ENCODE peak calls at places on chromosomes 6 and 20, in ten cellular contexts. One of them, this sample, is unnamed.

GRCh38 chr6:138099832-138100231 is 7.4 kb downstream of the PERP start:
- DNase-seq in ovary: no peak
- DNase-seq in DMS 273 treated with DMSO at 0.1 percent for 48 hours: no peak
- DNase-seq in CD4-positive, CD25-positive, alpha-beta regulatory T cell: no peak
- DNase-seq in NCI-H748 treated with DMSO at 0.1 percent for 48 hours: no peak
- DNase-seq in renal cortical epithelial cell: peak; percentile 96
- DNase-seq in IMR-90: peak; percentile 84
- DNase-seq in GM23248: peak; percentile 87
- DNase-seq in progenitor cell of endocrine pancreas: no peak
- DNase-seq in NCI-H226: peak; percentile 56
- DNase-seq in this sample: no peak

GRCh38 chr6:6751615-6752014 is 163.1 kb downstream of the LY86 start:
- DNase-seq in NCI-H748 treated with DMSO at 0.1 percent for 48 hours: no peak
- DNase-seq in IMR-90: no peak
- DNase-seq in progenitor cell of endocrine pancreas: no peak
- DNase-seq in DMS 273 treated with DMSO at 0.1 percent for 48 hours: no peak
- DNase-seq in ovary: no peak
- DNase-seq in NCI-H226: no peak
- DNase-seq in CD4-positive, CD25-positive, alpha-beta regulatory T cell: no peak
- DNase-seq in GM23248: peak; percentile 65
- DNase-seq in renal cortical epithelial cell: no peak
- DNase-seq in this sample: no peak

GRCh38 chr6:119322715-119323350 is 26.7 kb downstream of the MAN1A1 start:
- DNase-seq in DMS 273 treated with DMSO at 0.1 percent for 48 hours: no peak
- DNase-seq in progenitor cell of endocrine pancreas: no peak
- DNase-seq in NCI-H748 treated with DMSO at 0.1 percent for 48 hours: no peak
- DNase-seq in renal cortical epithelial cell: no peak
- DNase-seq in ovary: no peak
- DNase-seq in CD4-positive, CD25-positive, alpha-beta regulatory T cell: peak; percentile 35
- DNase-seq in GM23248: no peak
- DNase-seq in NCI-H226: no peak
- DNase-seq in IMR-90: no peak
- DNase-seq in this sample: no peak

GRCh38 chr6:25717856-25718740 is 36.4 kb upstream of the SLC17A4 start:
- DNase-seq in CD4-positive, CD25-positive, alpha-beta regulatory T cell: peak; percentile 20
- DNase-seq in IMR-90: peak; percentile 6
- DNase-seq in renal cortical epithelial cell: peak; percentile 51
- DNase-seq in GM23248: peak; percentile 62
- DNase-seq in DMS 273 treated with DMSO at 0.1 percent for 48 hours: no peak
- DNase-seq in ovary: no peak
- DNase-seq in progenitor cell of endocrine pancreas: no peak
- DNase-seq in NCI-H748 treated with DMSO at 0.1 percent for 48 hours: peak; percentile 63
- DNase-seq in NCI-H226: no peak
- DNase-seq in this sample: no peak

GRCh38 chr6:26593278-26594127 is 3.2 kb upstream of the ABT1 start:
- DNase-seq in NCI-H226: no peak
- DNase-seq in CD4-positive, CD25-positive, alpha-beta regulatory T cell: no peak
- DNase-seq in progenitor cell of endocrine pancreas: no peak
- DNase-seq in DMS 273 treated with DMSO at 0.1 percent for 48 hours: no peak
- DNase-seq in IMR-90: no peak
- DNase-seq in NCI-H748 treated with DMSO at 0.1 percent for 48 hours: no peak
- DNase-seq in renal cortical epithelial cell: no peak
- DNase-seq in ovary: no peak
- DNase-seq in GM23248: no peak
- DNase-seq in this sample: no peak

GRCh38 chr6:101402618-101403002 is 9.1 kb downstream of the GRIK2 start:
- DNase-seq in renal cortical epithelial cell: no peak
- DNase-seq in GM23248: peak; percentile 39
- DNase-seq in NCI-H748 treated with DMSO at 0.1 percent for 48 hours: no peak
- DNase-seq in NCI-H226: no peak
- DNase-seq in progenitor cell of endocrine pancreas: no peak
- DNase-seq in CD4-positive, CD25-positive, alpha-beta regulatory T cell: no peak
- DNase-seq in DMS 273 treated with DMSO at 0.1 percent for 48 hours: no peak
- DNase-seq in ovary: no peak
- DNase-seq in IMR-90: no peak
- DNase-seq in this sample: no peak

GRCh38 chr6:105324386-105325000 is 78.4 kb downstream of the PREP start:
- DNase-seq in renal cortical epithelial cell: peak; percentile 17
- DNase-seq in ovary: no peak
- DNase-seq in NCI-H226: peak; percentile 7
- DNase-seq in progenitor cell of endocrine pancreas: no peak
- DNase-seq in IMR-90: no peak
- DNase-seq in DMS 273 treated with DMSO at 0.1 percent for 48 hours: no peak
- DNase-seq in GM23248: peak; percentile 53
- DNase-seq in CD4-positive, CD25-positive, alpha-beta regulatory T cell: no peak
- DNase-seq in NCI-H748 treated with DMSO at 0.1 percent for 48 hours: no peak
- DNase-seq in this sample: no peak

GRCh38 chr6:71252407-71252806 is 36.2 kb upstream of the OGFRL1 start:
- DNase-seq in IMR-90: no peak
- DNase-seq in ovary: no peak
- DNase-seq in NCI-H748 treated with DMSO at 0.1 percent for 48 hours: no peak
- DNase-seq in CD4-positive, CD25-positive, alpha-beta regulatory T cell: no peak
- DNase-seq in renal cortical epithelial cell: no peak
- DNase-seq in GM23248: no peak
- DNase-seq in DMS 273 treated with DMSO at 0.1 percent for 48 hours: no peak
- DNase-seq in NCI-H226: no peak
- DNase-seq in progenitor cell of endocrine pancreas: no peak
- DNase-seq in this sample: no peak

GRCh38 chr20:25750765-25751696 is 54.4 kb upstream of the ZNF337 start:
- DNase-seq in NCI-H748 treated with DMSO at 0.1 percent for 48 hours: peak; percentile 66
- DNase-seq in NCI-H226: no peak
- DNase-seq in GM23248: peak; percentile 66
- DNase-seq in ovary: peak; percentile 74
- DNase-seq in renal cortical epithelial cell: peak; percentile 26
- DNase-seq in progenitor cell of endocrine pancreas: no peak
- DNase-seq in DMS 273 treated with DMSO at 0.1 percent for 48 hours: peak; percentile 13
- DNase-seq in IMR-90: peak; percentile 28
- DNase-seq in CD4-positive, CD25-positive, alpha-beta regulatory T cell: peak; percentile 54
- DNase-seq in this sample: peak; percentile 63

GRCh38 chr6:170026272-170027110 is 264.4 kb downstream of the DLL1 start:
- DNase-seq in progenitor cell of endocrine pancreas: no peak
- DNase-seq in NCI-H748 treated with DMSO at 0.1 percent for 48 hours: peak; percentile 80
- DNase-seq in GM23248: no peak
- DNase-seq in CD4-positive, CD25-positive, alpha-beta regulatory T cell: no peak
- DNase-seq in renal cortical epithelial cell: peak; percentile 16
- DNase-seq in DMS 273 treated with DMSO at 0.1 percent for 48 hours: no peak
- DNase-seq in IMR-90: no peak
- DNase-seq in NCI-H226: peak; percentile 6
- DNase-seq in ovary: peak; percentile 30
- DNase-seq in this sample: no peak

GRCh38 chr20:59770270-59770669 is 163.2 kb downstream of the SYCP2 start:
- DNase-seq in IMR-90: no peak
- DNase-seq in NCI-H226: no peak
- DNase-seq in NCI-H748 treated with DMSO at 0.1 percent for 48 hours: no peak
- DNase-seq in progenitor cell of endocrine pancreas: no peak
- DNase-seq in renal cortical epithelial cell: peak; percentile 18
- DNase-seq in CD4-positive, CD25-positive, alpha-beta regulatory T cell: no peak
- DNase-seq in DMS 273 treated with DMSO at 0.1 percent for 48 hours: no peak
- DNase-seq in ovary: no peak
- DNase-seq in GM23248: no peak
- DNase-seq in this sample: no peak

GRCh38 chr6:38775870-38776269 is 60.8 kb downstream of the DNAH8 start:
- DNase-seq in CD4-positive, CD25-positive, alpha-beta regulatory T cell: no peak
- DNase-seq in progenitor cell of endocrine pancreas: no peak
- DNase-seq in renal cortical epithelial cell: no peak
- DNase-seq in DMS 273 treated with DMSO at 0.1 percent for 48 hours: no peak
- DNase-seq in NCI-H748 treated with DMSO at 0.1 percent for 48 hours: no peak
- DNase-seq in NCI-H226: peak; percentile 17
- DNase-seq in GM23248: no peak
- DNase-seq in IMR-90: peak; percentile 22
- DNase-seq in ovary: no peak
- DNase-seq in this sample: no peak

GRCh38 chr6:105646391-105646867 is 243.5 kb upstream of the PREP start:
- DNase-seq in renal cortical epithelial cell: peak; percentile 61
- DNase-seq in NCI-H226: no peak
- DNase-seq in NCI-H748 treated with DMSO at 0.1 percent for 48 hours: no peak
- DNase-seq in ovary: no peak
- DNase-seq in DMS 273 treated with DMSO at 0.1 percent for 48 hours: no peak
- DNase-seq in progenitor cell of endocrine pancreas: no peak
- DNase-seq in GM23248: peak; percentile 4
- DNase-seq in CD4-positive, CD25-positive, alpha-beta regulatory T cell: peak; percentile 75
- DNase-seq in IMR-90: peak; percentile 13
- DNase-seq in this sample: no peak

This sample was measured in Right ventricle myocardium superior.